ENCODE peak calls at places on chromosomes 12 and 14, in four cellular contexts. J is ELR; Y is posterior vena cava; S is activated CD4-positive, alpha-beta T cell treated with anti-CD3 and anti-CD28 coated beads for 24 hours. B is an unnamed sample.

GRCh38 chr12:466762-467161 is 7.0 kb downstream of the B4GALNT3 start:
- DNase-seq in S (no peak), J (no peak), Y (no peak), B (no peak)

GRCh38 chr14:68495101-68495637 is 297.7 kb downstream of the ZFP36L1 start:
- DNase-seq in J (peak), S (no peak), Y (no peak), B (no peak)

GRCh38 chr12:51923506-51924365 is 16.4 kb downstream of the ACVRL1 start:
- DNase-seq in J (peak), Y (peak), S (peak), B (peak)

GRCh38 chr12:24608637-24609285 is 340.1 kb downstream of the BCAT1 start:
- DNase-seq in S (no peak), Y (no peak), J (no peak), B (no peak)

GRCh38 chr12:76633415-76633814 is 73.8 kb upstream of the OSBPL8 start:
- DNase-seq in Y (no peak), S (no peak), J (no peak), B (no peak)

GRCh38 chr12:45407967-45408743 is 192.3 kb downstream of the ANO6 start:
- DNase-seq in S (no peak), Y (no peak), J (no peak), B (no peak)

GRCh38 chr14:40354754-40355153 is 922.5 kb upstream of the FBXO33 start:
- DNase-seq in S (no peak), J (no peak), Y (no peak), B (no peak)

GRCh38 chr14:60722836-60723217 is 1.3 kb downstream of the SIX4 start:
- DNase-seq in S (no peak), J (peak), Y (no peak), B (peak)

GRCh38 chr14:92039073-92039719 is 663 bp downstream of the TRIP11 start:
- DNase-seq in Y (no peak), J (peak), S (no peak), B (peak)

GRCh38 chr14:65840118-65840751 is 427.7 kb downstream of the FUT8 start:
- DNase-seq in Y (no peak), J (no peak), S (no peak), B (peak)

GRCh38 chr12:126681676-126682075 is 1585.3 kb upstream of the TMEM132C start:
- DNase-seq in S (no peak), Y (no peak), J (no peak), B (no peak)

GRCh38 chr14:94560291-94560665 is 964 bp upstream of the SERPINA4 start:
- DNase-seq in S (no peak), J (no peak), Y (peak), B (no peak)

GRCh38 chr12:4555804-4556203 is 6.2 kb upstream of the DYRK4 start:
- DNase-seq in Y (no peak), J (peak), S (no peak), B (no peak)

GRCh38 chr12:34302131-34302885 is 280.0 kb downstream of the ALG10 start:
- DNase-seq in J (no peak), Y (peak), S (no peak), B (no peak)

GRCh38 chr12:52145228-52145940 is 46.4 kb downstream of the KRT80 start:
- DNase-seq in S (no peak), J (no peak), Y (no peak), B (peak)